ENCODE peak calls at places on chromosomes 6 and 20, in six cellular contexts. V is NCI-H2081; B is stimulated activated CD4-positive, alpha-beta T cell treated with anti-CD3 and anti-CD28 coated beads, Interleukin-1b, Interleukin-23, amount 100 ng/mL, for 24 hours; L is aorta; J is activated T-cell treated with anti-CD3 and anti-CD28 coated beads, Interleukin-2, amount 50 U/mL, for 72 hours; N is adipocyte. S is an unnamed sample.

GRCh38 chr6:18423426-18423825 is 36.3 kb downstream of the RNF144B start:
- DNase-seq in L (no peak), V (no peak), J (no peak), B (no peak), N (no peak), S (no peak)

GRCh38 chr6:18425218-18425617 is 38.1 kb downstream of the RNF144B start:
- DNase-seq in J (no peak), V (no peak), L (no peak), B (no peak), N (no peak), S (no peak)

GRCh38 chr20:25013478-25014380 is 21.2 kb upstream of the APMAP start:
- DNase-seq in L (peak; percentile 21), B (no peak), N (no peak), V (no peak), J (no peak), S (no peak)

GRCh38 chr6:88165877-88166492 is at the start of gene CNR1:
- DNase-seq in J (peak; percentile 18), L (peak; percentile 65), V (peak; percentile 62), N (peak; percentile 57), B (no peak), S (peak; percentile 74)

GRCh38 chr6:30075987-30076311 is 380 bp upstream of the RNF39 start:
- DNase-seq in L (no peak), J (no peak), B (no peak), N (no peak), V (no peak), S (no peak)

GRCh38 chr20:46913329-46914044 is 18.8 kb downstream of the EYA2 start:
- DNase-seq in V (no peak), L (no peak), N (no peak), J (no peak), B (no peak), S (no peak)

GRCh38 chr6:108406943-108407342 is 112.1 kb downstream of the AFG1L start:
- DNase-seq in N (no peak), J (no peak), L (no peak), B (no peak), V (no peak), S (no peak)

GRCh38 chr6:2841264-2842138 is at the start of gene SERPINB1:
- DNase-seq in J (peak; percentile 93), N (peak; percentile 96), V (peak; percentile 77), B (peak; percentile 63), L (peak; percentile 96), S (peak; percentile 87)

GRCh38 chr6:56913276-56914138 is 41.4 kb upstream of the BEND6 start:
- DNase-seq in L (no peak), N (no peak), B (no peak), V (no peak), J (no peak), S (no peak)

GRCh38 chr6:107655245-107655644 is 165.3 kb downstream of the SOBP start:
- DNase-seq in L (no peak), V (peak; percentile 40), J (no peak), N (no peak), B (no peak), S (no peak)

GRCh38 chr6:21438237-21438985 is 155.1 kb upstream of the SOX4 start:
- DNase-seq in V (no peak), J (peak; percentile 74), N (no peak), B (peak; percentile 8), L (no peak), S (no peak)

GRCh38 chr20:1871807-1872455 is 23.3 kb upstream of the SIRPA start:
- DNase-seq in N (no peak), J (peak; percentile 44), V (no peak), L (no peak), B (no peak), S (no peak)

GRCh38 chr20:23820493-23820892 is 6.0 kb downstream of the CST2 start:
- DNase-seq in V (no peak), N (peak; percentile 15), L (no peak), J (no peak), B (no peak), S (no peak)

GRCh38 chr6:121042766-121043165 is 291.5 kb downstream of the TBC1D32 start:
- DNase-seq in V (no peak), J (no peak), L (no peak), N (no peak), B (no peak), S (no peak)

GRCh38 chr6:108630050-108630714 is 69.5 kb downstream of the FOXO3 start:
- DNase-seq in V (no peak), L (no peak), B (no peak), J (no peak), N (no peak), S (no peak)

GRCh38 chr20:62824476-62825287 is 7.8 kb downstream of the COL9A3 start:
- DNase-seq in L (no peak), V (peak; percentile 63), N (peak; percentile 38), B (peak; percentile 13), J (peak; percentile 59), S (no peak)

GRCh38 chr6:29696147-29697129 is 15.5 kb upstream of the ZFP57 start:
- DNase-seq in N (peak; percentile 47), V (no peak), J (no peak), L (no peak), B (no peak), S (peak; percentile 54)

GRCh38 chr6:79048611-79049010 is 29.4 kb downstream of the PHIP start:
- DNase-seq in J (no peak), N (peak; percentile 36), V (peak; percentile 10), B (no peak), L (no peak), S (peak; percentile 41)

GRCh38 chr20:49496526-49497216 is 14.2 kb upstream of the KCNB1 start:
- DNase-seq in V (no peak), J (no peak), N (peak; percentile 36), L (no peak), B (no peak), S (no peak)

GRCh38 chr6:104606361-104606760 is 253.4 kb downstream of the HACE1 start:
- DNase-seq in N (no peak), V (peak; percentile 63), L (no peak), J (no peak), B (no peak), S (no peak)

GRCh38 chr6:137873273-137873762 is 6.3 kb downstream of the TNFAIP3 start:
- DNase-seq in V (no peak), L (peak; percentile 80), N (peak; percentile 96), B (peak; percentile 74), J (peak; percentile 80), S (peak; percentile 79)

GRCh38 chr6:82980086-82980485 is 85.6 kb downstream of the UBE3D start:
- DNase-seq in N (peak; percentile 85), J (no peak), L (no peak), B (no peak), V (no peak), S (peak; percentile 9)

GRCh38 chr20:41738584-41739193 is 120.5 kb upstream of the CHD6 start:
- DNase-seq in L (no peak), B (peak; percentile 19), V (peak; percentile 55), N (peak; percentile 68), J (peak; percentile 48), S (peak; percentile 80)

GRCh38 chr6:6790393-6790792 is 201.9 kb downstream of the LY86 start:
- DNase-seq in J (no peak), N (no peak), B (no peak), L (no peak), V (no peak), S (no peak)

GRCh38 chr6:159085396-159085895 is 40.7 kb upstream of the TAGAP start:
- DNase-seq in N (no peak), J (no peak), V (no peak), L (no peak), B (no peak), S (no peak)

GRCh38 chr6:35202066-35202546 is 11.7 kb upstream of the SCUBE3 start:
- DNase-seq in J (no peak), B (no peak), L (no peak), N (no peak), V (no peak), S (no peak)

GRCh38 chr20:4601630-4602296 is 119.9 kb upstream of the PRND start:
- DNase-seq in N (peak; percentile 30), B (no peak), V (peak; percentile 12), J (no peak), L (peak; percentile 71), S (peak; percentile 28)

GRCh38 chr20:57392512-57393271 is 1.5 kb downstream of the RBM38 start:
- DNase-seq in L (peak; percentile 71), N (no peak), V (peak; percentile 27), B (peak; percentile 53), J (peak; percentile 82), S (no peak)